ENCODE peak calls at places on chromosome 10, in seven cellular contexts. Y, R, W, G, M, S and V are unnamed samples. For H3K4me1, the result is how much of the 10 kb centered on the place peaks cover.

GRCh38 chr10:52775132-52775647 is 2.6 kb upstream of the MBL2 start:
- DNase-seq in Y (no peak), R (peak), W (no peak), G (no peak), M (no peak), S (no peak), V (no peak)

GRCh38 chr10:77524300-77524711 is 113.3 kb downstream of the KCNMA1 start:
- DNase-seq in Y (no peak), R (no peak), W (no peak), G (no peak), M (no peak), S (no peak), V (no peak)

GRCh38 chr10:30629653-30630052 is at the start of gene LYZL2:
- DNase-seq in Y (no peak), R (no peak), W (no peak), G (no peak), M (no peak), S (no peak), V (no peak)

GRCh38 chr10:10778959-10779358 is 238.7 kb upstream of the CELF2 start:
- DNase-seq in Y (no peak), R (no peak), W (no peak), G (no peak), M (no peak), S (no peak), V (no peak)

GRCh38 chr10:53957401-53957800 is 843.6 kb downstream of the PCDH15 start:
- DNase-seq in Y (no peak), R (no peak), W (no peak), G (no peak), M (no peak), S (no peak), V (no peak)

GRCh38 chr10:109403551-109403950 is 519.8 kb downstream of the XPNPEP1 start:
- DNase-seq in Y (no peak), R (no peak), W (no peak), G (no peak), M (no peak), S (no peak), V (no peak)

GRCh38 chr10:132684164-132684891 is 101.6 kb downstream of the NKX6-2 start:
- DNase-seq in Y (peak), R (peak), W (no peak), G (peak), M (peak), S (peak), V (no peak)

GRCh38 chr10:2928219-2928840 is 139.0 kb upstream of the PFKP start:
- DNase-seq in Y (no peak), R (peak), W (peak), G (no peak), M (peak), S (peak), V (peak)

GRCh38 chr10:35561670-35562069 is 43.5 kb upstream of the GJD4 start:
- DNase-seq in Y (no peak), R (no peak), W (no peak), G (no peak), M (no peak), S (no peak), V (peak)

GRCh38 chr10:27437775-27438174 is 66.3 kb upstream of the RAB18 start:
- DNase-seq in Y (no peak), R (no peak), W (no peak), G (no peak), M (no peak), S (no peak), V (no peak)

GRCh38 chr10:27439101-27439500 is 65.0 kb upstream of the RAB18 start:
- DNase-seq in Y (no peak), R (no peak), W (no peak), G (no peak), M (no peak), S (no peak), V (no peak)

GRCh38 chr10:27440021-27440420 is 64.1 kb upstream of the RAB18 start:
- DNase-seq in Y (no peak), R (no peak), W (no peak), G (no peak), M (no peak), S (no peak), V (no peak)

GRCh38 chr10:27445070-27445469 is 59.0 kb upstream of the RAB18 start:
- DNase-seq in Y (no peak), R (no peak), W (no peak), G (no peak), M (no peak), S (no peak), V (no peak)

DNA sequence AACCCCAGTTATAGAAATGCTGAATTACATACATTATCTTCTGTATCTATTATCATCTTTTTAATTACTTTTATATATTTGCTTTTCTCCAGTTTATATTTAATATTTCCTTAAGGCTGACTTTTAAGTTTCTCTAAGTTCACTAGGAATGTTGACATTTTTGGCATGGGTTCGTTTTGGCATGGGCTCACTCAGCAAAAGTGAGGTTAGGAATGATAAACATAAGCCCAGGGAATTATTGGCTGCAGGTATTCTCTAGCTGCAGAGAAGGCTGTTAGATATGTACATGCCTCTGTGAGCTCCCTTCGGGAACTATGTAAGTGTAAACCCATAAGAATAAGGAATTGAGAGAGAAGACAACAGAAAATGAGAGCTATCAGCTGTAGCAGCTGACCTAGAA is 63.6 kb upstream of the RAB18 start:
- DNase-seq in Y (no peak), R (no peak), W (no peak), G (no peak), M (no peak), S (no peak), V (no peak)
- TF ChIP-seq CTCF in Y (no peak), R (no peak), W (no peak), G (no peak), M (no peak), S (no peak), V (no peak)

DNA sequence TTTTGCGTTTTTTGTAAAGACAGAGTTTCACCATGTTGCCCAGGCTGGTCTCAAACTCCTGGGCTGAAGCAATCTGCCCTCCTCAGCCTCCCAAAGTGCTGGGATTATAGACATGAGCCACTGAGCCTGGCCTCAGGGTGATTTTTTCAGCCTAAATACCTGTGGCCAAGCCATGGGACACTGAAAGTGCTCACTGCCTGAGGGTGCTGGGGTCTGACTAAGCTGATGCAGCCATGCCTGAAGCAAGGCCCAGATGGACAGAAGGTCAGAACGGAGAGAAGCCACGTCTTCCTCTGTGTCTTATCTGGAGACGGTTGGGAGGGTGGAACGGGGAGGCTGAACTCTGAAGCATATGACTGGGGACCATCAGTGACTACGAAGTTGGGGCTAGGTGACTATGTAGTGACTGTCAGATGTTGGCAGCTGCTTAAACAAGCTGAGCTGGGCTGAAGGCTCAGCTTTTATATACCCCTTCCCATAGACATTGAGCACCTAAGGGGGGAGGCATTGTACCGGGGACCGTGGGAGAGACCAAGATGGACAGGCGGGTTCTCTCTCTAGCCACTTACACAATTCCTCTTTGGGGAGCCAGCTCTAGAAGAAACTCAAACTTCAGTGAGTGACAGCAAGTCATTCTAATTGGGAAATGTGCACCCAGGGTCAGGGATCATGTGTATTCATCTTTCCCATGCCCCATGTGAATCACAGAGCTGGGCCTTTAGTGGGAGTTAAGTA is 73.3 kb upstream of the HABP2 start:
- DNase-seq in Y (no peak), R (peak), W (no peak), G (no peak), M (no peak), S (no peak), V (no peak)
- H3K4me1 ChIP-seq in Y (under half), R (under half), W (under half), G (under half), M (under half), S (under half), V (under half)

GRCh38 chr10:129970404-129971364 is 6.6 kb upstream of the EBF3 start:
- DNase-seq in Y (no peak), R (no peak), W (no peak), G (no peak), M (peak), S (peak), V (no peak)
- H3K4me3 ChIP-seq in Y (no peak), R (no peak), W (no peak), G (no peak), M (no peak), S (no peak), V (peak)

DNA sequence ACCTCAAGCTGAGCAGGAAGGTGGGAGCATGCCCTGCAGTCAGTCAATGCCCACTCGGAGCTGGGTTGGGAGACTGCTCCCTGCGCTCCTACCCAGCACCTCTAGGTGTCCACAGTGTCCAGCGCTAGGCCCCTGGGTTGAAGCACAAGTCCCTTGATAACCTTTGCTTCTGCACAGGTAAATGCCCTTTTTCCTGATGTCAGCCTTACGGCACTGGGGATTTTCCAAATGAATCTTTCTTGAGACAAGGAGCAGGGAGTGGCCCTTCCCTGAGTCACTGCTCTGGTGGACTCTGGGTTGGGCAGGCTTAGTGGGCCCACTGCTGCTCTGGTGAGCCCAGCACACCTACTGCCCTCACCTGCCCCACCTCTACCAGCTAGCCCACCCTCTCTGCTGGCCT is 61.9 kb upstream of the OPN4 start:
- DNase-seq in Y (no peak), R (peak), W (no peak), G (no peak), M (no peak), S (no peak), V (no peak)
- TF ChIP-seq CTCF in Y (no peak), R (peak), W (peak), G (no peak), M (no peak), S (no peak), V (peak)

GRCh38 chr10:21337171-21337792 is 188.2 kb downstream of the SKIDA1 start:
- DNase-seq in Y (no peak), R (no peak), W (no peak), G (no peak), M (no peak), S (no peak), V (no peak)
- H3K4me1 ChIP-seq in Y (under half), R (under half), W (half or more), G (under half), M (under half), S (under half), V (under half)